ENCODE peak calls at places on chromosome 11, in nine cellular contexts. One of them, this sample, is unnamed.

GRCh38 chr11:1828542-1828941 is 6.2 kb upstream of the SYT8 start:
- DNase-seq in fibroblast of villous mesenchyme: no peak
- DNase-seq in A549: no peak
- DNase-seq in stomach: no peak
- DNase-seq in HFF-Myc: no peak
- DNase-seq in heart left ventricle: no peak
- DNase-seq in BE2C: no peak
- DNase-seq in astrocyte of the spinal cord: no peak
- DNase-seq in GM10248: no peak
- DNase-seq in this sample: no peak

GRCh38 chr11:80096736-80097135 is 655.9 kb upstream of the TENM4 start:
- DNase-seq in fibroblast of villous mesenchyme: peak; percentile 47
- DNase-seq in A549: no peak
- DNase-seq in stomach: no peak
- DNase-seq in HFF-Myc: peak; percentile 53
- DNase-seq in heart left ventricle: no peak
- DNase-seq in BE2C: no peak
- DNase-seq in astrocyte of the spinal cord: peak; percentile 83
- DNase-seq in GM10248: no peak
- DNase-seq in this sample: no peak

GRCh38 chr11:48005878-48006277 is 25.5 kb downstream of the PTPRJ start:
- DNase-seq in fibroblast of villous mesenchyme: no peak
- DNase-seq in A549: no peak
- DNase-seq in stomach: no peak
- DNase-seq in HFF-Myc: no peak
- DNase-seq in heart left ventricle: no peak
- DNase-seq in BE2C: no peak
- DNase-seq in astrocyte of the spinal cord: no peak
- DNase-seq in GM10248: no peak
- DNase-seq in this sample: no peak

GRCh38 chr11:101617735-101618332 is 34.0 kb upstream of the TRPC6 start:
- DNase-seq in fibroblast of villous mesenchyme: no peak
- DNase-seq in A549: no peak
- DNase-seq in stomach: no peak
- DNase-seq in HFF-Myc: no peak
- DNase-seq in heart left ventricle: no peak
- DNase-seq in BE2C: no peak
- DNase-seq in astrocyte of the spinal cord: peak; percentile 5
- DNase-seq in GM10248: no peak
- DNase-seq in this sample: no peak

GRCh38 chr11:102111011-102111786 is 952 bp downstream of the YAP1 start:
- DNase-seq in fibroblast of villous mesenchyme: peak; percentile 89
- DNase-seq in A549: peak; percentile 69
- DNase-seq in stomach: peak; percentile 79
- DNase-seq in HFF-Myc: no peak
- DNase-seq in heart left ventricle: peak; percentile 78
- DNase-seq in BE2C: peak; percentile 8
- DNase-seq in astrocyte of the spinal cord: peak; percentile 88
- DNase-seq in GM10248: peak; percentile 32
- DNase-seq in this sample: peak; percentile 47

GRCh38 chr11:127651888-127652221 is 651.3 kb upstream of the KIRREL3 start:
- DNase-seq in fibroblast of villous mesenchyme: no peak
- DNase-seq in A549: no peak
- DNase-seq in stomach: no peak
- DNase-seq in HFF-Myc: no peak
- DNase-seq in heart left ventricle: no peak
- DNase-seq in BE2C: no peak
- DNase-seq in astrocyte of the spinal cord: no peak
- DNase-seq in GM10248: no peak
- DNase-seq in this sample: no peak

GRCh38 chr11:77407613-77408012 is 66.3 kb downstream of the PAK1 start:
- DNase-seq in fibroblast of villous mesenchyme: peak; percentile 72
- DNase-seq in A549: peak; percentile 17
- DNase-seq in stomach: peak; percentile 85
- DNase-seq in HFF-Myc: peak; percentile 80
- DNase-seq in heart left ventricle: peak; percentile 17
- DNase-seq in BE2C: peak; percentile 77
- DNase-seq in astrocyte of the spinal cord: peak; percentile 88
- DNase-seq in GM10248: no peak
- DNase-seq in this sample: no peak

GRCh38 chr11:118618115-118618990 is 10.9 kb downstream of the PHLDB1 start:
- DNase-seq in fibroblast of villous mesenchyme: peak; percentile 95
- DNase-seq in A549: no peak
- DNase-seq in stomach: peak; percentile 44
- DNase-seq in HFF-Myc: no peak
- DNase-seq in heart left ventricle: peak; percentile 71
- DNase-seq in BE2C: peak; percentile 58
- DNase-seq in astrocyte of the spinal cord: peak; percentile 81
- DNase-seq in GM10248: no peak
- DNase-seq in this sample: no peak

GRCh38 chr11:111269146-111269868 is 23.8 kb downstream of the POU2AF2 start:
- DNase-seq in fibroblast of villous mesenchyme: peak; percentile 5
- DNase-seq in A549: no peak
- DNase-seq in stomach: no peak
- DNase-seq in HFF-Myc: no peak
- DNase-seq in heart left ventricle: no peak
- DNase-seq in BE2C: no peak
- DNase-seq in astrocyte of the spinal cord: peak; percentile 18
- DNase-seq in GM10248: no peak
- DNase-seq in this sample: no peak

GRCh38 chr11:10108901-10109665 is 184.9 kb downstream of the SBF2 start:
- DNase-seq in fibroblast of villous mesenchyme: peak; percentile 50
- DNase-seq in A549: no peak
- DNase-seq in stomach: no peak
- DNase-seq in HFF-Myc: no peak
- DNase-seq in heart left ventricle: peak; percentile 22
- DNase-seq in BE2C: no peak
- DNase-seq in astrocyte of the spinal cord: peak; percentile 53
- DNase-seq in GM10248: no peak
- DNase-seq in this sample: no peak

GRCh38 chr11:64751136-64751535 is 7.2 kb upstream of the RASGRP2 start:
- DNase-seq in fibroblast of villous mesenchyme: no peak
- DNase-seq in A549: no peak
- DNase-seq in stomach: no peak
- DNase-seq in HFF-Myc: no peak
- DNase-seq in heart left ventricle: no peak
- DNase-seq in BE2C: no peak
- DNase-seq in astrocyte of the spinal cord: no peak
- DNase-seq in GM10248: no peak
- DNase-seq in this sample: no peak

DNA sequence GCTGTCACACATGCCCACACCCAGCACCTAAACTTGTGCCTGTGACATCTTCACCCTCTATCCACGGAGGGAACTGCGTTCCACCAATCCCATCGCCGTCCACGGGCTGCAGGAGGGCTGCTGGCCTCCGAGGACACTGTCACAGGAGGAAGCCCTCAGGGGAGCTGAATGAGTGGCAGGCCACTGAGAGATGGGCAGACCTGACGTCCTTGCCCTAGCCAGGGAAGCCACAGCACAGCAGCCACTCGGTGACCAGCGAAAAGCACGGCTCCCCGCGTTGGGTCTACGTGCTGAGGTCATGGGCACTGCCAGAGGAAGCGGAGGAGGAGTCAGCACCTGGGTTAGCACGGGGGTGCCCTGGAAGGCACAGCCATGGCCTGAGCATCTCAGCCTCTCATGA is 50.5 kb downstream of the IGSF9B start:
- DNase-seq in fibroblast of villous mesenchyme: no peak
- DNase-seq in A549: no peak
- DNase-seq in stomach: no peak
- DNase-seq in HFF-Myc: no peak
- DNase-seq in heart left ventricle: no peak
- DNase-seq in BE2C: no peak
- DNase-seq in astrocyte of the spinal cord: no peak
- DNase-seq in GM10248: no peak
- DNase-seq in this sample: no peak
- TF ChIP-seq CTCF in fibroblast of villous mesenchyme: no peak
- TF ChIP-seq CTCF in A549: no peak
- TF ChIP-seq CTCF in stomach: no peak
- TF ChIP-seq CTCF in HFF-Myc: no peak
- TF ChIP-seq CTCF in heart left ventricle: no peak
- TF ChIP-seq CTCF in BE2C: no peak
- TF ChIP-seq CTCF in astrocyte of the spinal cord: no peak
- TF ChIP-seq CTCF in GM10248: no peak
- TF ChIP-seq CTCF in this sample: no peak

GRCh38 chr11:46322759-46323158 is 24.5 kb upstream of the DGKZ start:
- DNase-seq in fibroblast of villous mesenchyme: peak; percentile 56
- DNase-seq in A549: no peak
- DNase-seq in stomach: no peak
- DNase-seq in HFF-Myc: no peak
- DNase-seq in heart left ventricle: no peak
- DNase-seq in BE2C: no peak
- DNase-seq in astrocyte of the spinal cord: no peak
- DNase-seq in GM10248: no peak
- DNase-seq in this sample: no peak
- TF ChIP-seq CTCF in fibroblast of villous mesenchyme: peak; percentile 58
- TF ChIP-seq CTCF in A549: peak; percentile 13
- TF ChIP-seq CTCF in stomach: peak; percentile 8
- TF ChIP-seq CTCF in HFF-Myc: peak; percentile 47
- TF ChIP-seq CTCF in heart left ventricle: peak; percentile 26
- TF ChIP-seq CTCF in BE2C: no peak
- TF ChIP-seq CTCF in astrocyte of the spinal cord: peak; percentile 57
- TF ChIP-seq CTCF in GM10248: no peak
- TF ChIP-seq CTCF in this sample: peak; percentile 39

GRCh38 chr11:27723685-27724084 is 23.4 kb upstream of the BDNF start:
- DNase-seq in fibroblast of villous mesenchyme: no peak
- DNase-seq in A549: no peak
- DNase-seq in stomach: no peak
- DNase-seq in HFF-Myc: no peak
- DNase-seq in heart left ventricle: no peak
- DNase-seq in BE2C: no peak
- DNase-seq in astrocyte of the spinal cord: no peak
- DNase-seq in GM10248: no peak
- DNase-seq in this sample: no peak
- TF ChIP-seq CTCF in fibroblast of villous mesenchyme: peak; percentile 11
- TF ChIP-seq CTCF in A549: peak; percentile 14
- TF ChIP-seq CTCF in stomach: no peak
- TF ChIP-seq CTCF in HFF-Myc: no peak
- TF ChIP-seq CTCF in heart left ventricle: no peak
- TF ChIP-seq CTCF in BE2C: no peak
- TF ChIP-seq CTCF in astrocyte of the spinal cord: peak; percentile 35
- TF ChIP-seq CTCF in GM10248: no peak
- TF ChIP-seq CTCF in this sample: no peak

GRCh38 chr11:62853279-62853965 is 14.0 kb upstream of the WDR74 start:
- DNase-seq in fibroblast of villous mesenchyme: no peak
- DNase-seq in A549: no peak
- DNase-seq in stomach: no peak
- DNase-seq in HFF-Myc: no peak
- DNase-seq in heart left ventricle: no peak
- DNase-seq in BE2C: no peak
- DNase-seq in astrocyte of the spinal cord: no peak
- DNase-seq in GM10248: no peak
- DNase-seq in this sample: no peak
- TF ChIP-seq CTCF in fibroblast of villous mesenchyme: no peak
- TF ChIP-seq CTCF in A549: no peak
- TF ChIP-seq CTCF in stomach: no peak
- TF ChIP-seq CTCF in HFF-Myc: no peak
- TF ChIP-seq CTCF in heart left ventricle: no peak
- TF ChIP-seq CTCF in BE2C: no peak
- TF ChIP-seq CTCF in astrocyte of the spinal cord: no peak
- TF ChIP-seq CTCF in GM10248: no peak
- TF ChIP-seq CTCF in this sample: no peak

GRCh38 chr11:126146454-126147192 is 64.8 kb downstream of the RPUSD4 start:
- DNase-seq in fibroblast of villous mesenchyme: no peak
- DNase-seq in A549: no peak
- DNase-seq in stomach: no peak
- DNase-seq in HFF-Myc: no peak
- DNase-seq in heart left ventricle: no peak
- DNase-seq in BE2C: no peak
- DNase-seq in astrocyte of the spinal cord: no peak
- DNase-seq in GM10248: no peak
- DNase-seq in this sample: no peak

GRCh38 chr11:126149759-126150236 is 61.7 kb downstream of the RPUSD4 start:
- DNase-seq in fibroblast of villous mesenchyme: peak; percentile 34
- DNase-seq in A549: no peak
- DNase-seq in stomach: no peak
- DNase-seq in HFF-Myc: peak; percentile 71
- DNase-seq in heart left ventricle: no peak
- DNase-seq in BE2C: no peak
- DNase-seq in astrocyte of the spinal cord: no peak
- DNase-seq in GM10248: no peak
- DNase-seq in this sample: no peak

GRCh38 chr11:126145954-126146353 is 65.5 kb downstream of the RPUSD4 start:
- DNase-seq in fibroblast of villous mesenchyme: no peak
- DNase-seq in A549: no peak
- DNase-seq in stomach: no peak
- DNase-seq in HFF-Myc: no peak
- DNase-seq in heart left ventricle: no peak
- DNase-seq in BE2C: no peak
- DNase-seq in astrocyte of the spinal cord: no peak
- DNase-seq in GM10248: no peak
- DNase-seq in this sample: no peak

GRCh38 chr11:126148317-126148716 is 63.1 kb downstream of the RPUSD4 start:
- DNase-seq in fibroblast of villous mesenchyme: no peak
- DNase-seq in A549: no peak
- DNase-seq in stomach: no peak
- DNase-seq in HFF-Myc: no peak
- DNase-seq in heart left ventricle: no peak
- DNase-seq in BE2C: no peak
- DNase-seq in astrocyte of the spinal cord: no peak
- DNase-seq in GM10248: no peak
- DNase-seq in this sample: no peak

DNA sequence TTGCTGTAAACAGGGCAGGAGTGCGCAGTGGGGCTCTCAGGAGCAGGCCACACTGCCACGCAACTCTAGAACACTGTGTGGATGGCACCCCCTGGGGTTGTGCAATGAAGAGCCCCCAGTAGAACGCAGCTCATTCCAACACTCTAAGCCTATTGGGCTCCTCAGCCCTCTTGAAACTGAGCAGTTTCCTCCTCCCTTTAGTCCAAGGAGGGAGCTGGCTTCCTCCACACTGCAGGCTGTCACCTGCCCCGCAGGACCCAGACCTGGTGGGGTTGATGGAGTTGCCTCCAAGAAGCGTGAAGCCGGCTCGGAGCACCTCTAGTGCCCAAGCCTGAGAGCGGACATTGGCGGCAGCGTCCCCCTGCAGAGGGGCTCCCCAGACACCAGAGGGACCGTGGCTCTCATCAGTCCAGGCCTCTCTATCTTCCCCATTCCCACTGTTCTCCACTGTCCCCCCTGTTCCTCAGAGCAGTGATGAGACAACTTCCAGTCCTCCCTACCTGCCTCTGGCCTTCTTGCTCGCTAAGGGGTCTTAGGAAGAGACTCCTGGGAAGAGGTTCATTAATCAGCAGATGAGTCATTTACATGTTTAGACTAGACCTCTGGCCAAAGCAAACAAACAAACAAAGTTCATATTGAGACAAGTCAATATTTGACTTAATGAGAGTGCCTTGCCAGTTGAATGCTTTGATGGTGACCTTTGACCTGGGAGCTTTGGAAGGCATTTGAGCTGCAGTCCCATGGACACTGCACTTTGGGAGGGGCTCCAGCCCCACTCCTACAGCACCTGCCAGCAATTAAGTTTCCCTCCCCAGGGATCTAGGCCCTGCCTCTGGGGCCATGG is 64.0 kb downstream of the RPUSD4 start:
- DNase-seq in fibroblast of villous mesenchyme: no peak
- DNase-seq in A549: no peak
- DNase-seq in stomach: no peak
- DNase-seq in HFF-Myc: no peak
- DNase-seq in heart left ventricle: no peak
- DNase-seq in BE2C: no peak
- DNase-seq in astrocyte of the spinal cord: no peak
- DNase-seq in GM10248: no peak
- DNase-seq in this sample: no peak
- TF ChIP-seq CTCF in fibroblast of villous mesenchyme: no peak
- TF ChIP-seq CTCF in A549: no peak
- TF ChIP-seq CTCF in stomach: no peak
- TF ChIP-seq CTCF in HFF-Myc: no peak
- TF ChIP-seq CTCF in heart left ventricle: no peak
- TF ChIP-seq CTCF in BE2C: no peak
- TF ChIP-seq CTCF in astrocyte of the spinal cord: no peak
- TF ChIP-seq CTCF in GM10248: no peak
- TF ChIP-seq CTCF in this sample: no peak

This sample was measured in GM13977.